ENCODE peak calls at places on chromosomes 1 and 21, in seven cellular contexts. One of them, this sample, is unnamed.

GRCh38 chr1:241161188-241161689 is 195.8 kb downstream of the RGS7 start:
- DNase-seq in uterus: no peak
- DNase-seq in D341Med: no peak
- DNase-seq in HT1080: no peak
- DNase-seq in A549: no peak
- DNase-seq in Ammon's horn: no peak
- DNase-seq in stimulated activated CD4-positive, alpha-beta T cell treated with anti-CD3 and anti-CD28 coated beads, Interleukin-1b, Interleukin-23, amount 100 ng/mL, for 24 hours: no peak
- DNase-seq in this sample: no peak

GRCh38 chr1:171841050-171841910 is at the start of gene DNM3:
- DNase-seq in uterus: peak
- DNase-seq in D341Med: peak
- DNase-seq in HT1080: peak
- DNase-seq in A549: peak
- DNase-seq in Ammon's horn: peak
- DNase-seq in stimulated activated CD4-positive, alpha-beta T cell treated with anti-CD3 and anti-CD28 coated beads, Interleukin-1b, Interleukin-23, amount 100 ng/mL, for 24 hours: peak
- DNase-seq in this sample: no peak

GRCh38 chr1:228101614-228101993 is 1.5 kb downstream of the C1orf35 start:
- DNase-seq in uterus: no peak
- DNase-seq in D341Med: no peak
- DNase-seq in HT1080: no peak
- DNase-seq in A549: no peak
- DNase-seq in Ammon's horn: no peak
- DNase-seq in stimulated activated CD4-positive, alpha-beta T cell treated with anti-CD3 and anti-CD28 coated beads, Interleukin-1b, Interleukin-23, amount 100 ng/mL, for 24 hours: no peak
- DNase-seq in this sample: no peak

GRCh38 chr1:246146811-246147210 is 360.3 kb downstream of the SMYD3 start:
- DNase-seq in uterus: no peak
- DNase-seq in D341Med: no peak
- DNase-seq in HT1080: no peak
- DNase-seq in A549: no peak
- DNase-seq in Ammon's horn: peak
- DNase-seq in stimulated activated CD4-positive, alpha-beta T cell treated with anti-CD3 and anti-CD28 coated beads, Interleukin-1b, Interleukin-23, amount 100 ng/mL, for 24 hours: no peak
- DNase-seq in this sample: no peak

GRCh38 chr1:79100385-79100784 is 93.9 kb upstream of the ADGRL4 start:
- DNase-seq in uterus: no peak
- DNase-seq in D341Med: no peak
- DNase-seq in HT1080: peak
- DNase-seq in A549: no peak
- DNase-seq in Ammon's horn: no peak
- DNase-seq in stimulated activated CD4-positive, alpha-beta T cell treated with anti-CD3 and anti-CD28 coated beads, Interleukin-1b, Interleukin-23, amount 100 ng/mL, for 24 hours: no peak
- DNase-seq in this sample: peak

GRCh38 chr1:15584489-15585363 is at the start of gene AGMAT:
- DNase-seq in uterus: no peak
- DNase-seq in D341Med: no peak
- DNase-seq in HT1080: no peak
- DNase-seq in A549: peak
- DNase-seq in Ammon's horn: no peak
- DNase-seq in stimulated activated CD4-positive, alpha-beta T cell treated with anti-CD3 and anti-CD28 coated beads, Interleukin-1b, Interleukin-23, amount 100 ng/mL, for 24 hours: peak
- DNase-seq in this sample: no peak

GRCh38 chr1:99481391-99481996 is 164.4 kb upstream of the PALMD start:
- DNase-seq in uterus: peak
- DNase-seq in D341Med: no peak
- DNase-seq in HT1080: peak
- DNase-seq in A549: peak
- DNase-seq in Ammon's horn: peak
- DNase-seq in stimulated activated CD4-positive, alpha-beta T cell treated with anti-CD3 and anti-CD28 coated beads, Interleukin-1b, Interleukin-23, amount 100 ng/mL, for 24 hours: no peak
- DNase-seq in this sample: no peak

GRCh38 chr1:54791880-54792522 is 9.1 kb downstream of the TTC22 start:
- DNase-seq in uterus: no peak
- DNase-seq in D341Med: peak
- DNase-seq in HT1080: peak
- DNase-seq in A549: peak
- DNase-seq in Ammon's horn: no peak
- DNase-seq in stimulated activated CD4-positive, alpha-beta T cell treated with anti-CD3 and anti-CD28 coated beads, Interleukin-1b, Interleukin-23, amount 100 ng/mL, for 24 hours: peak
- DNase-seq in this sample: no peak

GRCh38 chr1:67347688-67348472 is 40.2 kb downstream of the IL12RB2 start:
- DNase-seq in uterus: peak
- DNase-seq in D341Med: peak
- DNase-seq in HT1080: peak
- DNase-seq in A549: peak
- DNase-seq in Ammon's horn: peak
- DNase-seq in stimulated activated CD4-positive, alpha-beta T cell treated with anti-CD3 and anti-CD28 coated beads, Interleukin-1b, Interleukin-23, amount 100 ng/mL, for 24 hours: no peak
- DNase-seq in this sample: no peak

GRCh38 chr1:33454646-33455282 is 17.7 kb upstream of the ZSCAN20 start:
- DNase-seq in uterus: no peak
- DNase-seq in D341Med: no peak
- DNase-seq in HT1080: peak
- DNase-seq in A549: no peak
- DNase-seq in Ammon's horn: no peak
- DNase-seq in stimulated activated CD4-positive, alpha-beta T cell treated with anti-CD3 and anti-CD28 coated beads, Interleukin-1b, Interleukin-23, amount 100 ng/mL, for 24 hours: no peak
- DNase-seq in this sample: no peak

GRCh38 chr1:12342261-12343003 is 112.6 kb downstream of the VPS13D start:
- DNase-seq in uterus: no peak
- DNase-seq in D341Med: no peak
- DNase-seq in HT1080: no peak
- DNase-seq in A549: no peak
- DNase-seq in Ammon's horn: peak
- DNase-seq in stimulated activated CD4-positive, alpha-beta T cell treated with anti-CD3 and anti-CD28 coated beads, Interleukin-1b, Interleukin-23, amount 100 ng/mL, for 24 hours: no peak
- DNase-seq in this sample: no peak

GRCh38 chr1:55277377-55278130 is 62.4 kb upstream of the USP24 start:
- DNase-seq in uterus: peak
- DNase-seq in D341Med: peak
- DNase-seq in HT1080: peak
- DNase-seq in A549: peak
- DNase-seq in Ammon's horn: peak
- DNase-seq in stimulated activated CD4-positive, alpha-beta T cell treated with anti-CD3 and anti-CD28 coated beads, Interleukin-1b, Interleukin-23, amount 100 ng/mL, for 24 hours: peak
- DNase-seq in this sample: no peak

GRCh38 chr1:104172243-104172681 is 422.6 kb downstream of the AMY1C start:
- DNase-seq in uterus: no peak
- DNase-seq in D341Med: no peak
- DNase-seq in HT1080: no peak
- DNase-seq in A549: no peak
- DNase-seq in Ammon's horn: no peak
- DNase-seq in stimulated activated CD4-positive, alpha-beta T cell treated with anti-CD3 and anti-CD28 coated beads, Interleukin-1b, Interleukin-23, amount 100 ng/mL, for 24 hours: no peak
- DNase-seq in this sample: no peak

GRCh38 chr1:203402609-203403337 is 51.9 kb upstream of the FMOD start:
- DNase-seq in uterus: peak
- DNase-seq in D341Med: no peak
- DNase-seq in HT1080: peak
- DNase-seq in A549: no peak
- DNase-seq in Ammon's horn: peak
- DNase-seq in stimulated activated CD4-positive, alpha-beta T cell treated with anti-CD3 and anti-CD28 coated beads, Interleukin-1b, Interleukin-23, amount 100 ng/mL, for 24 hours: no peak
- DNase-seq in this sample: no peak

GRCh38 chr1:15452216-15452615 is 4.3 kb upstream of the CELA2A start:
- DNase-seq in uterus: no peak
- DNase-seq in D341Med: no peak
- DNase-seq in HT1080: peak
- DNase-seq in A549: no peak
- DNase-seq in Ammon's horn: no peak
- DNase-seq in stimulated activated CD4-positive, alpha-beta T cell treated with anti-CD3 and anti-CD28 coated beads, Interleukin-1b, Interleukin-23, amount 100 ng/mL, for 24 hours: no peak
- DNase-seq in this sample: no peak

GRCh38 chr1:51044199-51044598 is 57.8 kb upstream of the C1orf185 start:
- DNase-seq in uterus: no peak
- DNase-seq in D341Med: no peak
- DNase-seq in HT1080: no peak
- DNase-seq in A549: no peak
- DNase-seq in Ammon's horn: no peak
- DNase-seq in stimulated activated CD4-positive, alpha-beta T cell treated with anti-CD3 and anti-CD28 coated beads, Interleukin-1b, Interleukin-23, amount 100 ng/mL, for 24 hours: no peak
- DNase-seq in this sample: no peak

GRCh38 chr1:15948091-15948591 is 27.8 kb downstream of the ZBTB17 start:
- DNase-seq in uterus: no peak
- DNase-seq in D341Med: no peak
- DNase-seq in HT1080: no peak
- DNase-seq in A549: no peak
- DNase-seq in Ammon's horn: no peak
- DNase-seq in stimulated activated CD4-positive, alpha-beta T cell treated with anti-CD3 and anti-CD28 coated beads, Interleukin-1b, Interleukin-23, amount 100 ng/mL, for 24 hours: no peak
- DNase-seq in this sample: no peak

GRCh38 chr1:206469411-206469932 is 804 bp upstream of the IKBKE start:
- DNase-seq in uterus: no peak
- DNase-seq in D341Med: no peak
- DNase-seq in HT1080: no peak
- DNase-seq in A549: no peak
- DNase-seq in Ammon's horn: no peak
- DNase-seq in stimulated activated CD4-positive, alpha-beta T cell treated with anti-CD3 and anti-CD28 coated beads, Interleukin-1b, Interleukin-23, amount 100 ng/mL, for 24 hours: no peak
- DNase-seq in this sample: no peak

GRCh38 chr1:171717080-171717479 is 24.8 kb downstream of the VAMP4 start:
- DNase-seq in uterus: no peak
- DNase-seq in D341Med: no peak
- DNase-seq in HT1080: peak
- DNase-seq in A549: no peak
- DNase-seq in Ammon's horn: no peak
- DNase-seq in stimulated activated CD4-positive, alpha-beta T cell treated with anti-CD3 and anti-CD28 coated beads, Interleukin-1b, Interleukin-23, amount 100 ng/mL, for 24 hours: no peak
- DNase-seq in this sample: no peak

GRCh38 chr1:229669333-229669732 is 43.3 kb downstream of the URB2 start:
- DNase-seq in uterus: no peak
- DNase-seq in D341Med: no peak
- DNase-seq in HT1080: no peak
- DNase-seq in A549: no peak
- DNase-seq in Ammon's horn: no peak
- DNase-seq in stimulated activated CD4-positive, alpha-beta T cell treated with anti-CD3 and anti-CD28 coated beads, Interleukin-1b, Interleukin-23, amount 100 ng/mL, for 24 hours: no peak
- DNase-seq in this sample: no peak

GRCh38 chr21:42793774-42794173 is 85.6 kb downstream of the WDR4 start:
- DNase-seq in uterus: no peak
- DNase-seq in D341Med: no peak
- DNase-seq in HT1080: no peak
- DNase-seq in A549: no peak
- DNase-seq in Ammon's horn: no peak
- DNase-seq in stimulated activated CD4-positive, alpha-beta T cell treated with anti-CD3 and anti-CD28 coated beads, Interleukin-1b, Interleukin-23, amount 100 ng/mL, for 24 hours: no peak
- DNase-seq in this sample: no peak

GRCh38 chr1:15053091-15053657 is 100.4 kb upstream of the TMEM51 start:
- DNase-seq in uterus: no peak
- DNase-seq in D341Med: no peak
- DNase-seq in HT1080: no peak
- DNase-seq in A549: no peak
- DNase-seq in Ammon's horn: no peak
- DNase-seq in stimulated activated CD4-positive, alpha-beta T cell treated with anti-CD3 and anti-CD28 coated beads, Interleukin-1b, Interleukin-23, amount 100 ng/mL, for 24 hours: no peak
- DNase-seq in this sample: no peak

GRCh38 chr21:45304945-45305344 is 17.2 kb upstream of the POFUT2 start:
- DNase-seq in uterus: no peak
- DNase-seq in D341Med: no peak
- DNase-seq in HT1080: no peak
- DNase-seq in A549: no peak
- DNase-seq in Ammon's horn: no peak
- DNase-seq in stimulated activated CD4-positive, alpha-beta T cell treated with anti-CD3 and anti-CD28 coated beads, Interleukin-1b, Interleukin-23, amount 100 ng/mL, for 24 hours: no peak
- DNase-seq in this sample: peak

GRCh38 chr1:30525980-30526651 is 197.3 kb downstream of the MATN1 start:
- DNase-seq in uterus: peak
- DNase-seq in D341Med: no peak
- DNase-seq in HT1080: peak
- DNase-seq in A549: peak
- DNase-seq in Ammon's horn: no peak
- DNase-seq in stimulated activated CD4-positive, alpha-beta T cell treated with anti-CD3 and anti-CD28 coated beads, Interleukin-1b, Interleukin-23, amount 100 ng/mL, for 24 hours: no peak
- DNase-seq in this sample: peak

GRCh38 chr21:40422851-40423635 is 423.9 kb downstream of the DSCAM start:
- DNase-seq in uterus: no peak
- DNase-seq in D341Med: no peak
- DNase-seq in HT1080: peak
- DNase-seq in A549: no peak
- DNase-seq in Ammon's horn: no peak
- DNase-seq in stimulated activated CD4-positive, alpha-beta T cell treated with anti-CD3 and anti-CD28 coated beads, Interleukin-1b, Interleukin-23, amount 100 ng/mL, for 24 hours: no peak
- DNase-seq in this sample: no peak

GRCh38 chr1:41482906-41483895 is 1.3 kb downstream of the EDN2 start:
- DNase-seq in uterus: no peak
- DNase-seq in D341Med: peak
- DNase-seq in HT1080: no peak
- DNase-seq in A549: no peak
- DNase-seq in Ammon's horn: no peak
- DNase-seq in stimulated activated CD4-positive, alpha-beta T cell treated with anti-CD3 and anti-CD28 coated beads, Interleukin-1b, Interleukin-23, amount 100 ng/mL, for 24 hours: no peak
- DNase-seq in this sample: no peak

GRCh38 chr1:150152772-150153461 is 3.2 kb downstream of the PLEKHO1 start:
- DNase-seq in uterus: peak
- DNase-seq in D341Med: no peak
- DNase-seq in HT1080: peak
- DNase-seq in A549: no peak
- DNase-seq in Ammon's horn: no peak
- DNase-seq in stimulated activated CD4-positive, alpha-beta T cell treated with anti-CD3 and anti-CD28 coated beads, Interleukin-1b, Interleukin-23, amount 100 ng/mL, for 24 hours: no peak
- DNase-seq in this sample: no peak

GRCh38 chr1:244318512-244318911 is 133.2 kb downstream of the ADSS2 start:
- DNase-seq in uterus: no peak
- DNase-seq in D341Med: no peak
- DNase-seq in HT1080: no peak
- DNase-seq in A549: no peak
- DNase-seq in Ammon's horn: no peak
- DNase-seq in stimulated activated CD4-positive, alpha-beta T cell treated with anti-CD3 and anti-CD28 coated beads, Interleukin-1b, Interleukin-23, amount 100 ng/mL, for 24 hours: no peak
- DNase-seq in this sample: no peak

GRCh38 chr1:217139513-217139912 is 416.3 kb upstream of the ESRRG start:
- DNase-seq in uterus: no peak
- DNase-seq in D341Med: no peak
- DNase-seq in HT1080: no peak
- DNase-seq in A549: no peak
- DNase-seq in Ammon's horn: no peak
- DNase-seq in stimulated activated CD4-positive, alpha-beta T cell treated with anti-CD3 and anti-CD28 coated beads, Interleukin-1b, Interleukin-23, amount 100 ng/mL, for 24 hours: no peak
- DNase-seq in this sample: no peak

GRCh38 chr1:16212251-16212961 is at the start of gene ARHGEF19:
- DNase-seq in uterus: no peak
- DNase-seq in D341Med: no peak
- DNase-seq in HT1080: no peak
- DNase-seq in A549: no peak
- DNase-seq in Ammon's horn: no peak
- DNase-seq in stimulated activated CD4-positive, alpha-beta T cell treated with anti-CD3 and anti-CD28 coated beads, Interleukin-1b, Interleukin-23, amount 100 ng/mL, for 24 hours: no peak
- DNase-seq in this sample: no peak

GRCh38 chr1:40532844-40533424 is 1.5 kb downstream of the ZNF684 start:
- DNase-seq in uterus: no peak
- DNase-seq in D341Med: peak
- DNase-seq in HT1080: peak
- DNase-seq in A549: peak
- DNase-seq in Ammon's horn: peak
- DNase-seq in stimulated activated CD4-positive, alpha-beta T cell treated with anti-CD3 and anti-CD28 coated beads, Interleukin-1b, Interleukin-23, amount 100 ng/mL, for 24 hours: no peak
- DNase-seq in this sample: no peak

GRCh38 chr1:30684881-30685795 is 38.2 kb downstream of the MATN1 start:
- DNase-seq in uterus: peak
- DNase-seq in D341Med: no peak
- DNase-seq in HT1080: no peak
- DNase-seq in A549: peak
- DNase-seq in Ammon's horn: no peak
- DNase-seq in stimulated activated CD4-positive, alpha-beta T cell treated with anti-CD3 and anti-CD28 coated beads, Interleukin-1b, Interleukin-23, amount 100 ng/mL, for 24 hours: no peak
- DNase-seq in this sample: peak

GRCh38 chr1:2378956-2379732 is 12.2 kb downstream of the MORN1 start:
- DNase-seq in uterus: no peak
- DNase-seq in D341Med: no peak
- DNase-seq in HT1080: no peak
- DNase-seq in A549: no peak
- DNase-seq in Ammon's horn: no peak
- DNase-seq in stimulated activated CD4-positive, alpha-beta T cell treated with anti-CD3 and anti-CD28 coated beads, Interleukin-1b, Interleukin-23, amount 100 ng/mL, for 24 hours: no peak
- DNase-seq in this sample: no peak

GRCh38 chr1:202122639-202123335 is at the start of gene GPR37L1:
- DNase-seq in uterus: no peak
- DNase-seq in D341Med: peak
- DNase-seq in HT1080: no peak
- DNase-seq in A549: peak
- DNase-seq in Ammon's horn: peak
- DNase-seq in stimulated activated CD4-positive, alpha-beta T cell treated with anti-CD3 and anti-CD28 coated beads, Interleukin-1b, Interleukin-23, amount 100 ng/mL, for 24 hours: no peak
- DNase-seq in this sample: no peak

GRCh38 chr1:68470388-68470970 is 20.7 kb upstream of the RPE65 start:
- DNase-seq in uterus: no peak
- DNase-seq in D341Med: peak
- DNase-seq in HT1080: no peak
- DNase-seq in A549: peak
- DNase-seq in Ammon's horn: peak
- DNase-seq in stimulated activated CD4-positive, alpha-beta T cell treated with anti-CD3 and anti-CD28 coated beads, Interleukin-1b, Interleukin-23, amount 100 ng/mL, for 24 hours: no peak
- DNase-seq in this sample: no peak

GRCh38 chr1:36475910-36476604 is 6.7 kb downstream of the CSF3R start:
- DNase-seq in uterus: no peak
- DNase-seq in D341Med: no peak
- DNase-seq in HT1080: no peak
- DNase-seq in A549: no peak
- DNase-seq in Ammon's horn: no peak
- DNase-seq in stimulated activated CD4-positive, alpha-beta T cell treated with anti-CD3 and anti-CD28 coated beads, Interleukin-1b, Interleukin-23, amount 100 ng/mL, for 24 hours: no peak
- DNase-seq in this sample: no peak

This sample was measured in retinal pigment epithelial cell.